ENCODE peak calls at places on chromosome 2, in eight cellular contexts. One of them, this sample, is unnamed. For H3K9me3, H3K27me3 and H3K4me1, the result is how much of the 10 kb centered on the place peaks cover.

GRCh38 chr2:98029718-98030222 is 34.0 kb upstream of the TMEM131 start:
- DNase-seq in cardiac muscle cell: no peak
- DNase-seq in heart left ventricle: no peak
- DNase-seq in prostate gland: no peak
- DNase-seq in CD8-positive, alpha-beta T cell: no peak
- DNase-seq in CD4-positive, CD25-positive, alpha-beta regulatory T cell: no peak
- DNase-seq in stomach: no peak
- DNase-seq in lower lobe of right lung: no peak
- DNase-seq in this sample: peak

GRCh38 chr2:178331474-178332431 is 119.2 kb downstream of the PRKRA start:
- DNase-seq in cardiac muscle cell: no peak
- DNase-seq in heart left ventricle: no peak
- DNase-seq in prostate gland: peak
- DNase-seq in CD8-positive, alpha-beta T cell: no peak
- DNase-seq in CD4-positive, CD25-positive, alpha-beta regulatory T cell: no peak
- DNase-seq in stomach: no peak
- DNase-seq in lower lobe of right lung: no peak
- DNase-seq in this sample: no peak

GRCh38 chr2:30428827-30429461 is 18.1 kb upstream of the LCLAT1 start:
- DNase-seq in cardiac muscle cell: no peak
- DNase-seq in heart left ventricle: no peak
- DNase-seq in prostate gland: no peak
- DNase-seq in CD8-positive, alpha-beta T cell: no peak
- DNase-seq in CD4-positive, CD25-positive, alpha-beta regulatory T cell: no peak
- DNase-seq in stomach: no peak
- DNase-seq in lower lobe of right lung: no peak
- DNase-seq in this sample: no peak

GRCh38 chr2:53450885-53451284 is 316.7 kb upstream of the CHAC2 start:
- DNase-seq in cardiac muscle cell: no peak
- DNase-seq in heart left ventricle: no peak
- DNase-seq in prostate gland: no peak
- DNase-seq in CD8-positive, alpha-beta T cell: no peak
- DNase-seq in CD4-positive, CD25-positive, alpha-beta regulatory T cell: no peak
- DNase-seq in stomach: no peak
- DNase-seq in lower lobe of right lung: peak
- DNase-seq in this sample: no peak

GRCh38 chr2:108288534-108289106 is at the start of gene SULT1C2:
- DNase-seq in cardiac muscle cell: no peak
- DNase-seq in heart left ventricle: peak
- DNase-seq in prostate gland: no peak
- DNase-seq in CD8-positive, alpha-beta T cell: no peak
- DNase-seq in CD4-positive, CD25-positive, alpha-beta regulatory T cell: no peak
- DNase-seq in stomach: peak
- DNase-seq in lower lobe of right lung: no peak
- DNase-seq in this sample: no peak

GRCh38 chr2:170814551-170815245 is 2.0 kb upstream of the GAD1 start:
- DNase-seq in cardiac muscle cell: no peak
- DNase-seq in heart left ventricle: no peak
- DNase-seq in prostate gland: no peak
- DNase-seq in CD8-positive, alpha-beta T cell: no peak
- DNase-seq in CD4-positive, CD25-positive, alpha-beta regulatory T cell: no peak
- DNase-seq in stomach: no peak
- DNase-seq in lower lobe of right lung: no peak
- DNase-seq in this sample: no peak

GRCh38 chr2:188519133-188519532 is 227.5 kb downstream of the GULP1 start:
- DNase-seq in cardiac muscle cell: peak
- DNase-seq in heart left ventricle: no peak
- DNase-seq in prostate gland: no peak
- DNase-seq in CD8-positive, alpha-beta T cell: no peak
- DNase-seq in CD4-positive, CD25-positive, alpha-beta regulatory T cell: no peak
- DNase-seq in stomach: no peak
- DNase-seq in lower lobe of right lung: no peak
- DNase-seq in this sample: no peak

GRCh38 chr2:118197011-118197695 is 108.9 kb downstream of the INSIG2 start:
- DNase-seq in cardiac muscle cell: peak
- DNase-seq in heart left ventricle: no peak
- DNase-seq in prostate gland: no peak
- DNase-seq in CD8-positive, alpha-beta T cell: no peak
- DNase-seq in CD4-positive, CD25-positive, alpha-beta regulatory T cell: no peak
- DNase-seq in stomach: no peak
- DNase-seq in lower lobe of right lung: no peak
- DNase-seq in this sample: no peak

GRCh38 chr2:83282067-83282795 is 1176.8 kb downstream of the SUCLG1 start:
- DNase-seq in cardiac muscle cell: no peak
- DNase-seq in heart left ventricle: no peak
- DNase-seq in prostate gland: no peak
- DNase-seq in CD8-positive, alpha-beta T cell: no peak
- DNase-seq in CD4-positive, CD25-positive, alpha-beta regulatory T cell: no peak
- DNase-seq in stomach: no peak
- DNase-seq in lower lobe of right lung: no peak
- DNase-seq in this sample: no peak
- H3K9me3 ChIP-seq in cardiac muscle cell: under half
- H3K9me3 ChIP-seq in heart left ventricle: under half
- H3K9me3 ChIP-seq in prostate gland: under half
- H3K9me3 ChIP-seq in CD8-positive, alpha-beta T cell: under half
- H3K9me3 ChIP-seq in CD4-positive, CD25-positive, alpha-beta regulatory T cell: under half
- H3K9me3 ChIP-seq in stomach: under half
- H3K9me3 ChIP-seq in lower lobe of right lung: under half
- H3K9me3 ChIP-seq in this sample: under half

DNA sequence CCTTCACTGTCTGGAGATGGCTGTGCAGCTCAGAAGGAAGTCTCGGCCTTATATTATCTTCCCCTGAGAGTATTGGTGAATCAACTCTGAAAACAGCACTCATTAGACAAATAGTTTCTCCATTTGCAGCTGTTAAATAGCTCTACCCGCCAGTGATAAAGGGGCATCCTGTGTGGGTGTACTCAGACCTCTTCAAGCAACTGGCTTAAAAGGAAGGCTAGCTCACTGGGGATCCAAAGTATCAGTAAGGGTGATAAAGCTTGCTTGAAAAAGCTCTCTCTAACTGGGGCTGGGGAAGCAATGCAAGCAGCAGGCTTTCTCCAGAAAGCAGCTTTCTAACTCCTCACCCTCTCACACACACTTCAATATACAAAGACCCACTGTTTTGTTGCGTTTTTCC is 64.9 kb upstream of the PSMD14 start:
- DNase-seq in cardiac muscle cell: no peak
- DNase-seq in heart left ventricle: no peak
- DNase-seq in prostate gland: no peak
- DNase-seq in CD8-positive, alpha-beta T cell: no peak
- DNase-seq in CD4-positive, CD25-positive, alpha-beta regulatory T cell: peak
- DNase-seq in stomach: no peak
- DNase-seq in lower lobe of right lung: no peak
- DNase-seq in this sample: no peak
- H3K27me3 ChIP-seq in cardiac muscle cell: under half
- H3K27me3 ChIP-seq in heart left ventricle: under half
- H3K27me3 ChIP-seq in prostate gland: under half
- H3K27me3 ChIP-seq in CD8-positive, alpha-beta T cell: under half
- H3K27me3 ChIP-seq in CD4-positive, CD25-positive, alpha-beta regulatory T cell: under half
- H3K27me3 ChIP-seq in stomach: under half
- H3K27me3 ChIP-seq in lower lobe of right lung: under half
- H3K27me3 ChIP-seq in this sample: under half

DNA sequence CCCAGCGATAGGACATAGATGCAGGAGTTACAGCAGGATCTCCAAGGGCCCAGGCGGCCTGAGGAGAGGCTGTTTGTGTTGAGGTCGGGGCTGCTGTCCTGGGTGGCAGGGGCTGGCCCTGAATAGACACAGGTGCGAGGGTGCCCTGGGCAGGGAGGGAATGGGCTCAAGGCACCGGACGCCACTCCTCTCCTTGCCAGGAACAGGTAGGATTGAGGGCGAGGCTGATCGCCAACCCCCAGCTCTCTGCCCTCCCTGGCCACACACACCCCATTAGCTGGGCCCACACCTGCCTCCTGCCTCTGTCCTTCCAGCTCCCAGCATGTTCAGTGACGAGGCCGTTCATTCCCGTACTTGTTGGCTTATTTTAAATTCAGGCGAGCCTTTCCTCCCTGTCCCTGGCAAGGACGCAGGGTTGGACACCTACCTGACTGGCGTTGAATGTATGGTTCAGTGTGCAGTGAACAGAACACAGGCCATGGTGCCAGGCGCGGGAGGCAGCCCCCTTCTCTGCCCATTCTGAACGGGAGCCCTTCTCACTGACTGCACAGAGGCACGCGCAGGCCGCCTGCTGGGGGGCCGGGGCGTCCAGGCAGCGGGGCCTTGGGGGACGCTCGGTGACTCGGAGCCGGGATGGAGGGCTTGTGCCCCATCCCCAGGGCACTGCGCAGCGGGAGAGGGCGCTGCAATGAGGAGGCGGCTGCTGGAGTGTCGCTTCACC is 41.3 kb upstream of the SNED1 start:
- DNase-seq in cardiac muscle cell: no peak
- DNase-seq in heart left ventricle: no peak
- DNase-seq in prostate gland: no peak
- DNase-seq in CD8-positive, alpha-beta T cell: no peak
- DNase-seq in CD4-positive, CD25-positive, alpha-beta regulatory T cell: no peak
- DNase-seq in stomach: peak
- DNase-seq in lower lobe of right lung: no peak
- DNase-seq in this sample: peak
- H3K4me1 ChIP-seq in cardiac muscle cell: under half
- H3K4me1 ChIP-seq in heart left ventricle: under half
- H3K4me1 ChIP-seq in prostate gland: under half
- H3K4me1 ChIP-seq in CD8-positive, alpha-beta T cell: under half
- H3K4me1 ChIP-seq in CD4-positive, CD25-positive, alpha-beta regulatory T cell: under half
- H3K4me1 ChIP-seq in stomach: under half
- H3K4me1 ChIP-seq in lower lobe of right lung: under half
- H3K4me1 ChIP-seq in this sample: under half

GRCh38 chr2:86498468-86499260 is 57.5 kb downstream of the KDM3A start:
- DNase-seq in cardiac muscle cell: no peak
- DNase-seq in heart left ventricle: no peak
- DNase-seq in prostate gland: no peak
- DNase-seq in CD8-positive, alpha-beta T cell: no peak
- DNase-seq in CD4-positive, CD25-positive, alpha-beta regulatory T cell: no peak
- DNase-seq in stomach: no peak
- DNase-seq in lower lobe of right lung: no peak
- DNase-seq in this sample: no peak
- H3K9me3 ChIP-seq in cardiac muscle cell: under half
- H3K9me3 ChIP-seq in heart left ventricle: under half
- H3K9me3 ChIP-seq in prostate gland: under half
- H3K9me3 ChIP-seq in CD8-positive, alpha-beta T cell: under half
- H3K9me3 ChIP-seq in CD4-positive, CD25-positive, alpha-beta regulatory T cell: under half
- H3K9me3 ChIP-seq in stomach: under half
- H3K9me3 ChIP-seq in lower lobe of right lung: under half
- H3K9me3 ChIP-seq in this sample: under half

GRCh38 chr2:130327703-130328527 is 14.8 kb upstream of the IMP4 start:
- DNase-seq in cardiac muscle cell: peak
- DNase-seq in heart left ventricle: no peak
- DNase-seq in prostate gland: no peak
- DNase-seq in CD8-positive, alpha-beta T cell: no peak
- DNase-seq in CD4-positive, CD25-positive, alpha-beta regulatory T cell: no peak
- DNase-seq in stomach: no peak
- DNase-seq in lower lobe of right lung: no peak
- DNase-seq in this sample: no peak
- H3K27me3 ChIP-seq in cardiac muscle cell: under half
- H3K27me3 ChIP-seq in heart left ventricle: under half
- H3K27me3 ChIP-seq in prostate gland: under half
- H3K27me3 ChIP-seq in CD8-positive, alpha-beta T cell: under half
- H3K27me3 ChIP-seq in CD4-positive, CD25-positive, alpha-beta regulatory T cell: under half
- H3K27me3 ChIP-seq in stomach: under half
- H3K27me3 ChIP-seq in lower lobe of right lung: under half
- H3K27me3 ChIP-seq in this sample: under half